ENCODE peak calls at places on chromosomes 2 and 18, in six cellular contexts. One of them, this sample, is unnamed.

GRCh38 chr2:28492276-28492675 is 3.6 kb upstream of the PLB1 start:
- DNase-seq in IMR-90: no peak
- DNase-seq in H1: no peak
- DNase-seq in trophoblast cell: no peak
- DNase-seq in neuronal stem cell: no peak
- DNase-seq in mesendoderm: no peak
- DNase-seq in this sample: no peak

GRCh38 chr2:80548469-80548868 is 243.9 kb upstream of the LRRTM1 start:
- DNase-seq in neuronal stem cell: no peak
- DNase-seq in mesendoderm: peak
- DNase-seq in H1: no peak
- DNase-seq in trophoblast cell: no peak
- DNase-seq in IMR-90: no peak
- DNase-seq in this sample: no peak

GRCh38 chr2:149692837-149693518 is 105.4 kb upstream of the MMADHC start:
- DNase-seq in trophoblast cell: peak
- DNase-seq in IMR-90: peak
- DNase-seq in neuronal stem cell: no peak
- DNase-seq in mesendoderm: no peak
- DNase-seq in H1: no peak
- DNase-seq in this sample: peak

GRCh38 chr18:78697446-78697845 is 282.2 kb upstream of the SALL3 start:
- DNase-seq in neuronal stem cell: no peak
- DNase-seq in mesendoderm: no peak
- DNase-seq in trophoblast cell: no peak
- DNase-seq in H1: no peak
- DNase-seq in IMR-90: no peak
- DNase-seq in this sample: no peak

GRCh38 chr2:45736757-45737704 is 85.6 kb downstream of the PRKCE start:
- DNase-seq in mesendoderm: no peak
- DNase-seq in neuronal stem cell: no peak
- DNase-seq in IMR-90: peak
- DNase-seq in trophoblast cell: no peak
- DNase-seq in H1: no peak
- DNase-seq in this sample: no peak

GRCh38 chr18:41870817-41871216 is 84.2 kb upstream of the PIK3C3 start:
- DNase-seq in neuronal stem cell: no peak
- DNase-seq in IMR-90: peak
- DNase-seq in trophoblast cell: no peak
- DNase-seq in mesendoderm: no peak
- DNase-seq in H1: no peak
- DNase-seq in this sample: no peak

GRCh38 chr2:19695706-19696105 is 206.1 kb downstream of the TTC32 start:
- DNase-seq in mesendoderm: peak
- DNase-seq in neuronal stem cell: no peak
- DNase-seq in trophoblast cell: no peak
- DNase-seq in IMR-90: no peak
- DNase-seq in H1: no peak
- DNase-seq in this sample: no peak

GRCh38 chr2:88735853-88736252 is 44.4 kb downstream of the RPIA start:
- DNase-seq in IMR-90: no peak
- DNase-seq in H1: no peak
- DNase-seq in trophoblast cell: peak
- DNase-seq in neuronal stem cell: no peak
- DNase-seq in mesendoderm: no peak
- DNase-seq in this sample: no peak

GRCh38 chr2:18149660-18150246 is 271.3 kb downstream of the KCNS3 start:
- DNase-seq in H1: no peak
- DNase-seq in mesendoderm: peak
- DNase-seq in neuronal stem cell: peak
- DNase-seq in IMR-90: peak
- DNase-seq in trophoblast cell: no peak
- DNase-seq in this sample: peak

GRCh38 chr18:12015697-12016062 is 34.4 kb downstream of the IMPA2 start:
- DNase-seq in trophoblast cell: no peak
- DNase-seq in mesendoderm: no peak
- DNase-seq in neuronal stem cell: no peak
- DNase-seq in H1: no peak
- DNase-seq in IMR-90: peak
- DNase-seq in this sample: no peak

GRCh38 chr2:85887566-85888019 is 1.2 kb downstream of the ST3GAL5 start:
- DNase-seq in mesendoderm: peak
- DNase-seq in trophoblast cell: no peak
- DNase-seq in H1: no peak
- DNase-seq in IMR-90: peak
- DNase-seq in neuronal stem cell: no peak
- DNase-seq in this sample: peak

GRCh38 chr2:40230186-40230585 is 221.7 kb downstream of the SLC8A1 start:
- DNase-seq in H1: no peak
- DNase-seq in neuronal stem cell: no peak
- DNase-seq in trophoblast cell: peak
- DNase-seq in IMR-90: no peak
- DNase-seq in mesendoderm: peak
- DNase-seq in this sample: no peak

GRCh38 chr2:129801575-129801974 is 177.9 kb upstream of the RAB6C start:
- DNase-seq in mesendoderm: no peak
- DNase-seq in H1: no peak
- DNase-seq in IMR-90: peak
- DNase-seq in trophoblast cell: no peak
- DNase-seq in neuronal stem cell: no peak
- DNase-seq in this sample: no peak

GRCh38 chr18:6256521-6256920 is 158.2 kb downstream of the L3MBTL4 start:
- DNase-seq in neuronal stem cell: no peak
- DNase-seq in H1: no peak
- DNase-seq in mesendoderm: no peak
- DNase-seq in trophoblast cell: no peak
- DNase-seq in IMR-90: no peak
- DNase-seq in this sample: no peak

GRCh38 chr2:215879977-215880940 is 133.1 kb downstream of the MREG start:
- DNase-seq in mesendoderm: peak
- DNase-seq in H1: no peak
- DNase-seq in trophoblast cell: no peak
- DNase-seq in IMR-90: peak
- DNase-seq in neuronal stem cell: no peak
- DNase-seq in this sample: peak

GRCh38 chr2:156695020-156695419 is 258.8 kb downstream of the GPD2 start:
- DNase-seq in H1: no peak
- DNase-seq in neuronal stem cell: no peak
- DNase-seq in IMR-90: no peak
- DNase-seq in trophoblast cell: no peak
- DNase-seq in mesendoderm: no peak
- DNase-seq in this sample: no peak

GRCh38 chr2:205235434-205235833 is 446.9 kb upstream of the NRP2 start:
- DNase-seq in mesendoderm: no peak
- DNase-seq in trophoblast cell: peak
- DNase-seq in neuronal stem cell: no peak
- DNase-seq in IMR-90: no peak
- DNase-seq in H1: no peak
- DNase-seq in this sample: no peak

GRCh38 chr2:106886916-106887758 is 1.2 kb upstream of the ST6GAL2 start:
- DNase-seq in IMR-90: no peak
- DNase-seq in H1: peak
- DNase-seq in trophoblast cell: no peak
- DNase-seq in mesendoderm: peak
- DNase-seq in neuronal stem cell: peak
- DNase-seq in this sample: peak

GRCh38 chr2:44524347-44524926 is 162.7 kb downstream of the CAMKMT start:
- DNase-seq in mesendoderm: no peak
- DNase-seq in H1: no peak
- DNase-seq in neuronal stem cell: no peak
- DNase-seq in IMR-90: no peak
- DNase-seq in trophoblast cell: no peak
- DNase-seq in this sample: no peak

GRCh38 chr2:196459539-196459938 is 180.0 kb upstream of the CCDC150 start:
- DNase-seq in trophoblast cell: no peak
- DNase-seq in mesendoderm: peak
- DNase-seq in H1: no peak
- DNase-seq in neuronal stem cell: no peak
- DNase-seq in IMR-90: peak
- DNase-seq in this sample: peak

GRCh38 chr2:179226203-179226960 is 38.2 kb downstream of the SESTD1 start:
- DNase-seq in trophoblast cell: no peak
- DNase-seq in mesendoderm: no peak
- DNase-seq in neuronal stem cell: no peak
- DNase-seq in IMR-90: no peak
- DNase-seq in H1: no peak
- DNase-seq in this sample: no peak

GRCh38 chr2:184114439-184114838 is 483.9 kb upstream of the ZNF804A start:
- DNase-seq in trophoblast cell: no peak
- DNase-seq in mesendoderm: no peak
- DNase-seq in IMR-90: no peak
- DNase-seq in neuronal stem cell: no peak
- DNase-seq in H1: no peak
- DNase-seq in this sample: no peak

GRCh38 chr2:102126169-102126568 is 16.4 kb upstream of the IL1R1 start:
- DNase-seq in neuronal stem cell: no peak
- DNase-seq in IMR-90: no peak
- DNase-seq in mesendoderm: no peak
- DNase-seq in trophoblast cell: no peak
- DNase-seq in H1: no peak
- DNase-seq in this sample: peak

GRCh38 chr2:6960659-6961058 is 43.4 kb downstream of the RNF144A start:
- DNase-seq in mesendoderm: no peak
- DNase-seq in neuronal stem cell: no peak
- DNase-seq in IMR-90: peak
- DNase-seq in H1: no peak
- DNase-seq in trophoblast cell: no peak
- DNase-seq in this sample: no peak

GRCh38 chr18:13235326-13235937 is 16.9 kb downstream of the LDLRAD4 start:
- DNase-seq in H1: no peak
- DNase-seq in IMR-90: no peak
- DNase-seq in neuronal stem cell: no peak
- DNase-seq in mesendoderm: peak
- DNase-seq in trophoblast cell: no peak
- DNase-seq in this sample: no peak

GRCh38 chr18:48923746-48924580 is 26.8 kb downstream of the SMAD7 start:
- DNase-seq in H1: no peak
- DNase-seq in mesendoderm: peak
- DNase-seq in trophoblast cell: no peak
- DNase-seq in IMR-90: peak
- DNase-seq in neuronal stem cell: no peak
- DNase-seq in this sample: peak

GRCh38 chr2:88054300-88055048 is 1.1 kb downstream of the KRCC1 start:
- DNase-seq in IMR-90: no peak
- DNase-seq in H1: no peak
- DNase-seq in trophoblast cell: peak
- DNase-seq in mesendoderm: peak
- DNase-seq in neuronal stem cell: no peak
- DNase-seq in this sample: peak

GRCh38 chr18:58223717-58224424 is 179.8 kb downstream of the NEDD4L start:
- DNase-seq in neuronal stem cell: no peak
- DNase-seq in H1: peak
- DNase-seq in trophoblast cell: peak
- DNase-seq in mesendoderm: peak
- DNase-seq in IMR-90: peak
- DNase-seq in this sample: peak

GRCh38 chr2:46239847-46240181 is 57.4 kb upstream of the EPAS1 start:
- DNase-seq in H1: no peak
- DNase-seq in IMR-90: no peak
- DNase-seq in neuronal stem cell: no peak
- DNase-seq in mesendoderm: no peak
- DNase-seq in trophoblast cell: no peak
- DNase-seq in this sample: no peak

GRCh38 chr2:186459009-186459408 is 27.1 kb upstream of the ZC3H15 start:
- DNase-seq in neuronal stem cell: no peak
- DNase-seq in IMR-90: peak
- DNase-seq in H1: no peak
- DNase-seq in trophoblast cell: no peak
- DNase-seq in mesendoderm: peak
- DNase-seq in this sample: peak

GRCh38 chr2:66169076-66169475 is 265.8 kb upstream of the MEIS1 start:
- DNase-seq in mesendoderm: no peak
- DNase-seq in IMR-90: no peak
- DNase-seq in H1: no peak
- DNase-seq in neuronal stem cell: no peak
- DNase-seq in trophoblast cell: no peak
- DNase-seq in this sample: no peak

GRCh38 chr2:23135481-23136100 is 249.4 kb upstream of the KLHL29 start:
- DNase-seq in mesendoderm: peak
- DNase-seq in trophoblast cell: peak
- DNase-seq in IMR-90: no peak
- DNase-seq in H1: peak
- DNase-seq in neuronal stem cell: no peak
- DNase-seq in this sample: no peak

DNA sequence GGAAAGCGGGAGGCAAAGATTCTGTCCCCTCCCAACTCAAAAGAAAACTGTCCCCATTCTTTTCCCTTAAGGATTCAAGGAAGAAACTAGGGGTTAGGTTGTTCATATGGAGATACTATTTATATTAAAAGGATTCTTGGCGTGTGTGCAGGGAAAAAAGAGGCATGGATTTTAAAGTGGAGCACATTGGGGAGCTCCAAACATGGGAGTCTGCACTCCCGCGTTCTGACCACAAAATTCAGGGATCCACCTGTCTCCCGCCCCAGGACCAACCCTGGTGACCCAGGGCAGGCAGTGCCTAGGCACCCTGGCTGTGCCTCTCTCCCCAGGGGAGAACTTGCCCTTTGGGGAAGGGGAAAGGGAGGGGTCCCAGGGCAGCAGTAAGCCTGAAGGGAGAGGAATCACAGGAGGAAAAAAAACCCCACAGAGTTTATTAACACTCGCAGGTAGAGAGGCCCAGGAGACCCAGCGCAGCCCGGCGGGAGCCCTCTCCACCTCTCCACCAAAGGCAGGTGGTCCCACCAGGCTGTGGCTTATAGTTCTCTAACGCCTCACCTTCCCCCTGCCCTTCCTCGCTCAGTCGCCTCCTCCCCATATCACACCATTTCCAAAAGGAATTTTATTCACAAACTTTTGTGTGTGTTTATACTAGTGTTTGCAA is 2.2 kb downstream of the PTGR3 start:
- DNase-seq in trophoblast cell: no peak
- DNase-seq in H1: peak
- DNase-seq in neuronal stem cell: no peak
- DNase-seq in IMR-90: no peak
- DNase-seq in mesendoderm: peak
- DNase-seq in this sample: no peak
- H3K9ac ChIP-seq in trophoblast cell: no peak
- H3K9ac ChIP-seq in H1: no peak
- H3K9ac ChIP-seq in neuronal stem cell: no peak
- H3K9ac ChIP-seq in IMR-90: peak
- H3K9ac ChIP-seq in mesendoderm: no peak
- H3K9ac ChIP-seq in this sample: peak

GRCh38 chr18:74661008-74661407 is 63.3 kb downstream of the ZNF407 start:
- DNase-seq in mesendoderm: no peak
- DNase-seq in neuronal stem cell: no peak
- DNase-seq in H1: no peak
- DNase-seq in IMR-90: no peak
- DNase-seq in trophoblast cell: no peak
- DNase-seq in this sample: no peak
- H3K4me3 ChIP-seq in mesendoderm: no peak
- H3K4me3 ChIP-seq in neuronal stem cell: no peak
- H3K4me3 ChIP-seq in H1: no peak
- H3K4me3 ChIP-seq in IMR-90: no peak
- H3K4me3 ChIP-seq in trophoblast cell: no peak
- H3K4me3 ChIP-seq in this sample: no peak

GRCh38 chr2:61764035-61764800 is 89.6 kb downstream of the FAM161A start:
- DNase-seq in neuronal stem cell: peak
- DNase-seq in trophoblast cell: peak
- DNase-seq in H1: peak
- DNase-seq in mesendoderm: peak
- DNase-seq in IMR-90: peak
- DNase-seq in this sample: peak
- H2BK120ac ChIP-seq in neuronal stem cell: no peak
- H2BK120ac ChIP-seq in trophoblast cell: peak
- H2BK120ac ChIP-seq in H1: no peak
- H2BK120ac ChIP-seq in mesendoderm: no peak
- H2BK120ac ChIP-seq in IMR-90: peak
- H2BK120ac ChIP-seq in this sample: peak

GRCh38 chr2:193502363-193503035 is 1307.8 kb upstream of the TMEFF2 start:
- DNase-seq in neuronal stem cell: peak
- DNase-seq in trophoblast cell: peak
- DNase-seq in H1: peak
- DNase-seq in IMR-90: no peak
- DNase-seq in mesendoderm: peak
- DNase-seq in this sample: peak
- H3K9ac ChIP-seq in neuronal stem cell: peak
- H3K9ac ChIP-seq in trophoblast cell: no peak
- H3K9ac ChIP-seq in H1: peak
- H3K9ac ChIP-seq in IMR-90: no peak
- H3K9ac ChIP-seq in mesendoderm: peak
- H3K9ac ChIP-seq in this sample: no peak